ENCODE peak calls at places on chromosomes 5 and 9, in five cellular contexts. X is stimulated activated CD4-positive, alpha-beta T cell treated with anti-CD3 and anti-CD28 coated beads, Interleukin-4, amount 100 ng/mL, for 4 hours; T is activated CD8-positive, alpha-beta memory T cell treated with anti-CD3 and anti-CD28 coated beads for 1 hour; P is memory B cell; E is activated T-helper 1 cell treated with anti-CD3 and anti-CD28 coated beads, Interleukin-12 subunit alpha, Interleukin-12 subunit beta, Interleukin-2, Interleukin-4 antibody, amounts not matched to agents 30 ng/mL and 10 ng/mL and 1 ng/mL, durations not matched to agents 14 hours and 24 hours and 36 hours. Z is an unnamed sample.

GRCh38 chr9:135992486-135993408 is 31.6 kb upstream of the UBAC1 start:
- DNase-seq in X (peak; percentile 20), T (peak; percentile 17), P (no peak), E (peak; percentile 18), Z (peak; percentile 84)

GRCh38 chr9:69175488-69175872 is 1.4 kb downstream of the TJP2 start:
- DNase-seq in X (no peak), T (no peak), P (no peak), E (no peak), Z (no peak)

GRCh38 chr5:82985763-82986162 is 91.4 kb downstream of the TMEM167A start:
- DNase-seq in X (no peak), T (no peak), P (no peak), E (no peak), Z (no peak)

GRCh38 chr9:78235296-78235770 is 542 bp upstream of the CEP78 start:
- DNase-seq in X (no peak), T (no peak), P (no peak), E (no peak), Z (peak; percentile 40)

GRCh38 chr9:97594414-97594921 is 38.7 kb downstream of the TSTD2 start:
- DNase-seq in X (no peak), T (no peak), P (no peak), E (no peak), Z (no peak)

GRCh38 chr5:97111612-97112011 is 30.8 kb downstream of the LIX1 start:
- DNase-seq in X (no peak), T (no peak), P (no peak), E (no peak), Z (no peak)

GRCh38 chr9:25964239-25964638 is 286.0 kb upstream of the TUSC1 start:
- DNase-seq in X (no peak), T (no peak), P (no peak), E (no peak), Z (peak; percentile 71)

GRCh38 chr9:127264462-127265040 is at the start of gene GARNL3:
- DNase-seq in X (no peak), T (no peak), P (no peak), E (no peak), Z (no peak)

GRCh38 chr5:16550316-16550952 is 66.4 kb downstream of the RETREG1 start:
- DNase-seq in X (peak; percentile 6), T (no peak), P (peak; percentile 5), E (peak; percentile 12), Z (peak; percentile 68)

GRCh38 chr5:6743161-6743560 is 29.9 kb downstream of the TENT4A start:
- DNase-seq in X (no peak), T (no peak), P (no peak), E (no peak), Z (no peak)

GRCh38 chr5:133261993-133262392 is 210.2 kb downstream of the HSPA4 start:
- DNase-seq in X (no peak), T (no peak), P (no peak), E (no peak), Z (no peak)

GRCh38 chr9:115198018-115198417 is 80.1 kb upstream of the TNC start:
- DNase-seq in X (no peak), T (no peak), P (no peak), E (no peak), Z (no peak)

GRCh38 chr5:147046226-147046625 is 167.7 kb upstream of the PPP2R2B start:
- DNase-seq in X (no peak), T (no peak), P (no peak), E (no peak), Z (no peak)

GRCh38 chr9:82188817-82189216 is 200.2 kb downstream of the SPATA31D1 start:
- DNase-seq in X (no peak), T (no peak), P (no peak), E (no peak), Z (no peak)

GRCh38 chr9:19320495-19320894 is 59.5 kb downstream of the RPS6 start:
- DNase-seq in X (no peak), T (no peak), P (no peak), E (no peak), Z (no peak)

Z was measured in dermis blood vessel endothelial cell.